ENCODE peak calls at places on chromosomes 3 and 15, in four cellular contexts. W, N, M and Q are unnamed samples.

GRCh38 chr15:55900019-55900418 is 93.4 kb downstream of the NEDD4 start:
- DNase-seq in W (no peak), N (no peak), M (no peak), Q (no peak)

GRCh38 chr3:4814302-4814903 is 164.8 kb upstream of the BHLHE40 start:
- DNase-seq in M (no peak), N (peak; percentile 34), W (no peak), Q (no peak)

GRCh38 chr15:48865387-48866079 is 12.4 kb upstream of the EID1 start:
- DNase-seq in N (no peak), W (no peak), M (no peak), Q (no peak)

GRCh38 chr3:13215940-13216546 is 142.8 kb upstream of the IQSEC1 start:
- DNase-seq in W (no peak), M (no peak), N (no peak), Q (no peak)

GRCh38 chr3:16595778-16596177 is 9.4 kb downstream of the DAZL start:
- DNase-seq in M (no peak), W (no peak), N (no peak), Q (no peak)

GRCh38 chr15:80072285-80072684 is 12.8 kb downstream of the ZFAND6 start:
- DNase-seq in N (no peak), W (no peak), M (peak; percentile 83), Q (no peak)

GRCh38 chr15:76533060-76533955 is 196.7 kb downstream of the ISL2 start:
- DNase-seq in W (no peak), N (no peak), M (no peak), Q (no peak)

GRCh38 chr15:74242296-74242929 is 6.3 kb downstream of the CCDC33 start:
- DNase-seq in W (no peak), M (no peak), N (no peak), Q (no peak)

GRCh38 chr3:60192297-60193114 is 1058.7 kb downstream of the FHIT start:
- DNase-seq in M (no peak), W (no peak), N (no peak), Q (no peak)

GRCh38 chr3:123883111-123883510 is 1.0 kb downstream of the MYLK start:
- DNase-seq in W (no peak), N (no peak), M (no peak), Q (no peak)

GRCh38 chr3:81530180-81530939 is 231.1 kb downstream of the GBE1 start:
- DNase-seq in M (no peak), W (no peak), N (no peak), Q (no peak)

GRCh38 chr3:186967686-186968085 is 37.4 kb downstream of the ST6GAL1 start:
- DNase-seq in M (no peak), N (no peak), W (no peak), Q (no peak)

GRCh38 chr3:64559658-64560057 is 128.1 kb downstream of the ADAMTS9 start:
- DNase-seq in M (no peak), W (no peak), N (no peak), Q (no peak)

GRCh38 chr3:190486201-190486865 is 27.6 kb upstream of the IL1RAP start:
- DNase-seq in W (no peak), M (no peak), N (no peak), Q (no peak)

GRCh38 chr3:151912041-151912440 is 38.6 kb downstream of the SUCNR1 start:
- DNase-seq in M (no peak), N (no peak), W (no peak), Q (no peak)

GRCh38 chr3:117433439-117433838 is 723.9 kb downstream of the TUSC7 start:
- DNase-seq in N (no peak), W (no peak), M (no peak), Q (no peak)

GRCh38 chr3:78912217-78912616 is 855.6 kb downstream of the ROBO1 start:
- DNase-seq in M (no peak), W (no peak), N (no peak), Q (no peak)

GRCh38 chr3:188979236-188979635 is 192.5 kb upstream of the TPRG1 start:
- DNase-seq in W (no peak), N (no peak), M (no peak), Q (no peak)

GRCh38 chr3:141405025-141405424 is 36.7 kb downstream of the ZBTB38 start:
- DNase-seq in N (no peak), M (no peak), W (no peak), Q (no peak)

GRCh38 chr3:52393131-52393807 is 51.6 kb downstream of the SEMA3G start:
- DNase-seq in N (no peak), M (no peak), W (no peak), Q (no peak)

GRCh38 chr15:39273805-39274411 is 307.0 kb upstream of the THBS1 start:
- DNase-seq in W (no peak), N (no peak), M (no peak), Q (peak; percentile 52)

GRCh38 chr3:155323063-155323666 is 29.7 kb upstream of the STRIT1 start:
- DNase-seq in N (no peak), W (no peak), M (peak; percentile 42), Q (no peak)

GRCh38 chr3:175146258-175146657 is 287.1 kb downstream of the NAALADL2 start:
- DNase-seq in M (no peak), W (no peak), N (no peak), Q (no peak)

GRCh38 chr3:161284989-161285388 is 63.9 kb downstream of the NMD3 start:
- DNase-seq in N (no peak), M (no peak), W (no peak), Q (no peak)